ENCODE peak calls at places on chromosomes 3 and 15, in seven cellular contexts. N is NCI-H524; K is stimulated activated CD4-positive, alpha-beta T cell treated with anti-CD3 and anti-CD28 coated beads, Interleukin-1b, Interleukin-23, amount 100 ng/mL, for 24 hours; S is activated naive CD4-positive, alpha-beta T cell treated with anti-CD3 and anti-CD28 coated beads, Interleukin-2, amount 50 U/mL, for 72 hours; D is NCI-H345; L is HFFc6; R is AG08396. A is an unnamed sample.

GRCh38 chr3:134449277-134449676 is 36.5 kb downstream of the ANAPC13 start:
- DNase-seq in R (peak; percentile 31), K (no peak), D (peak; percentile 32), N (peak; percentile 72), S (no peak), L (peak; percentile 59), A (peak; percentile 54)

GRCh38 chr3:119635719-119636118 is 24.7 kb downstream of the POPDC2 start:
- DNase-seq in K (no peak), D (no peak), R (no peak), N (no peak), S (no peak), L (no peak), A (no peak)

GRCh38 chr3:126885425-126885824 is 97.5 kb upstream of the PLXNA1 start:
- DNase-seq in S (no peak), L (no peak), K (no peak), N (no peak), R (no peak), D (no peak), A (no peak)

GRCh38 chr3:150370129-150370602 is 37.9 kb upstream of the TSC22D2 start:
- DNase-seq in R (peak; percentile 82), L (peak; percentile 96), K (no peak), S (no peak), D (no peak), N (no peak), A (peak; percentile 97)

GRCh38 chr15:48522911-48523310 is 122.6 kb downstream of the FBN1 start:
- DNase-seq in L (no peak), R (no peak), D (no peak), S (no peak), N (no peak), K (no peak), A (no peak)

GRCh38 chr15:77033729-77034619 is 36.9 kb downstream of the TSPAN3 start:
- DNase-seq in S (no peak), N (no peak), K (no peak), L (no peak), R (no peak), D (no peak), A (no peak)

GRCh38 chr15:68441045-68441743 is 9.2 kb upstream of the ITGA11 start:
- DNase-seq in D (no peak), K (no peak), N (no peak), S (no peak), R (no peak), L (no peak), A (no peak)

GRCh38 chr3:186852994-186853393 is 10.5 kb downstream of the ADIPOQ start:
- DNase-seq in R (no peak), S (no peak), D (no peak), N (no peak), L (no peak), K (no peak), A (no peak)

GRCh38 chr15:100501095-100501494 is 27.7 kb downstream of the CERS3 start:
- DNase-seq in N (no peak), R (no peak), K (no peak), D (no peak), S (no peak), L (no peak), A (no peak)

GRCh38 chr3:49238274-49239127 is 38.5 kb downstream of the C3orf62 start:
- DNase-seq in S (no peak), L (no peak), R (no peak), D (no peak), N (no peak), K (no peak), A (peak; percentile 41)

GRCh38 chr3:82001276-82001953 is 240.0 kb upstream of the GBE1 start:
- DNase-seq in K (no peak), R (no peak), N (peak; percentile 28), L (no peak), S (no peak), D (no peak), A (no peak)

GRCh38 chr3:184715943-184716651 is 4.2 kb upstream of the MAGEF1 start:
- DNase-seq in N (no peak), L (no peak), K (no peak), D (no peak), R (peak; percentile 49), S (no peak), A (no peak)

GRCh38 chr3:171873561-171873960 is 30.4 kb downstream of the TMEM212 start:
- DNase-seq in D (no peak), K (no peak), R (no peak), N (no peak), S (no peak), L (peak; percentile 75), A (peak; percentile 54)

GRCh38 chr3:136195258-136196063 is 674 bp downstream of the MSL2 start:
- DNase-seq in D (peak; percentile 66), S (peak; percentile 73), N (peak; percentile 71), R (peak; percentile 82), L (peak; percentile 67), K (peak; percentile 58), A (peak; percentile 40)

GRCh38 chr3:20041197-20041780 is 1.0 kb downstream of the KAT2B start:
- DNase-seq in L (peak; percentile 40), D (peak; percentile 61), R (peak; percentile 77), K (peak; percentile 71), S (peak; percentile 71), N (peak; percentile 82), A (peak; percentile 46)

GRCh38 chr3:88149146-88149515 is 628 bp upstream of the C3orf38 start:
- DNase-seq in N (peak; percentile 39), L (peak; percentile 25), S (no peak), K (no peak), D (peak; percentile 41), R (no peak), A (no peak)

GRCh38 chr15:52528465-52529288 is at the start of gene MYO5A:
- DNase-seq in D (peak; percentile 52), S (peak; percentile 76), K (peak; percentile 66), L (peak; percentile 72), N (peak; percentile 69), R (peak; percentile 90), A (peak; percentile 63)

GRCh38 chr3:99846472-99846871 is 28.8 kb downstream of the CMSS1 start:
- DNase-seq in S (no peak), N (no peak), R (no peak), L (peak; percentile 36), D (no peak), K (no peak), A (peak; percentile 49)

GRCh38 chr15:34341922-34342736 is 807 bp downstream of the NOP10 start:
- DNase-seq in N (no peak), L (no peak), S (no peak), D (no peak), K (no peak), R (no peak), A (no peak)

GRCh38 chr15:22968356-22968755 is 11.8 kb downstream of the CYFIP1 start:
- DNase-seq in K (no peak), L (peak; percentile 94), S (no peak), D (no peak), N (no peak), R (peak; percentile 75), A (peak; percentile 93)

GRCh38 chr3:11803977-11804903 is 42.4 kb downstream of the TAMM41 start:
- DNase-seq in K (no peak), R (peak; percentile 69), L (peak; percentile 60), D (peak; percentile 33), S (peak; percentile 23), N (peak; percentile 53), A (peak; percentile 47)

GRCh38 chr3:45446706-45447105 is 58.3 kb downstream of the LARS2 start:
- DNase-seq in K (no peak), S (no peak), N (no peak), R (no peak), D (no peak), L (no peak), A (no peak)

GRCh38 chr3:160330111-160330510 is 68.9 kb downstream of the IFT80 start:
- DNase-seq in N (no peak), L (no peak), S (no peak), K (no peak), R (no peak), D (no peak), A (no peak)

GRCh38 chr3:105365536-105366301 is 990 bp upstream of the ALCAM start:
- DNase-seq in K (peak; percentile 0), N (peak; percentile 93), R (peak; percentile 28), L (peak; percentile 64), D (peak; percentile 55), S (no peak), A (peak; percentile 46)

GRCh38 chr3:64341355-64341754 is 116.1 kb upstream of the PRICKLE2 start:
- DNase-seq in N (no peak), L (no peak), D (no peak), R (no peak), S (no peak), K (no peak), A (no peak)

GRCh38 chr3:110814170-110815007 is 257.2 kb upstream of the NECTIN3 start:
- DNase-seq in S (peak; percentile 27), D (no peak), L (peak; percentile 90), R (peak; percentile 36), N (no peak), K (no peak), A (peak; percentile 78)

A was measured in brain microvascular endothelial cell.